ENCODE peak calls at places on chromosomes 12 and 14, in eight cellular contexts. B is GM04504; T is sciatic nerve; Y is GM04503; J is activated naive CD4-positive, alpha-beta T cell; W is HS-5; G is Calu3; F is stimulated activated CD4-positive, alpha-beta T cell treated with anti-CD3 and anti-CD28 coated beads, Interleukin-4, amount 100 ng/mL, for 48 hours. Z is an unnamed sample.

GRCh38 chr12:110355080-110355479 is 48.4 kb downstream of the ANAPC7 start:
- DNase-seq in B (no peak), T (no peak), Y (no peak), J (no peak), W (no peak), G (peak; percentile 25), F (no peak), Z (peak; percentile 23)

GRCh38 chr12:110270125-110270962 is 10.7 kb upstream of the ATP2A2 start:
- DNase-seq in B (peak; percentile 39), T (peak; percentile 51), Y (no peak), J (no peak), W (no peak), G (peak; percentile 65), F (no peak), Z (no peak)

GRCh38 chr12:63919758-63920157 is 75.3 kb downstream of the SRGAP1 start:
- DNase-seq in B (no peak), T (no peak), Y (no peak), J (no peak), W (no peak), G (no peak), F (no peak), Z (no peak)

GRCh38 chr12:30582943-30583342 is 112.7 kb downstream of the IPO8 start:
- DNase-seq in B (no peak), T (no peak), Y (no peak), J (no peak), W (no peak), G (no peak), F (no peak), Z (no peak)

GRCh38 chr12:89663577-89664357 is 44.9 kb downstream of the ATP2B1 start:
- DNase-seq in B (no peak), T (no peak), Y (no peak), J (no peak), W (peak; percentile 25), G (no peak), F (no peak), Z (peak; percentile 22)

GRCh38 chr12:62533755-62534107 is 67.1 kb downstream of the MON2 start:
- DNase-seq in B (no peak), T (no peak), Y (no peak), J (no peak), W (no peak), G (no peak), F (no peak), Z (no peak)

GRCh38 chr14:36834293-36834692 is 172.6 kb downstream of the PAX9 start:
- DNase-seq in B (no peak), T (no peak), Y (no peak), J (no peak), W (no peak), G (no peak), F (no peak), Z (peak; percentile 4)

GRCh38 chr12:102407776-102408486 is 72.4 kb downstream of the IGF1 start:
- DNase-seq in B (no peak), T (no peak), Y (no peak), J (no peak), W (no peak), G (no peak), F (no peak), Z (no peak)

GRCh38 chr12:57016348-57016747 is at the start of gene TAC3:
- DNase-seq in B (no peak), T (no peak), Y (no peak), J (no peak), W (no peak), G (no peak), F (no peak), Z (no peak)

GRCh38 chr12:47878293-47878917 is 26.4 kb downstream of the VDR start:
- DNase-seq in B (no peak), T (no peak), Y (no peak), J (no peak), W (no peak), G (no peak), F (no peak), Z (no peak)

GRCh38 chr14:105862581-105863239 is 336.3 kb downstream of the TMEM121 start:
- DNase-seq in B (no peak), T (peak; percentile 26), Y (no peak), J (no peak), W (no peak), G (no peak), F (no peak), Z (no peak)

GRCh38 chr14:28057286-28058011 is 709.1 kb upstream of the FOXG1 start:
- DNase-seq in B (no peak), T (no peak), Y (no peak), J (no peak), W (no peak), G (no peak), F (no peak), Z (peak; percentile 38)

GRCh38 chr12:107983871-107984480 is 145.1 kb upstream of the WSCD2 start:
- DNase-seq in B (no peak), T (no peak), Y (no peak), J (no peak), W (peak; percentile 6), G (no peak), F (no peak), Z (no peak)

GRCh38 chr12:132178314-132178713 is 34.1 kb downstream of the NOC4L start:
- DNase-seq in B (no peak), T (no peak), Y (no peak), J (no peak), W (no peak), G (no peak), F (no peak), Z (peak; percentile 24)

Z was measured in Kasumi-1.